ENCODE peak calls at places on chromosomes 13 and 19, in five cellular contexts. Y, J, X, K and B are unnamed samples.
A peak's percentile ranks its signal among the peaks of the same experiment; 100 is the strongest.

GRCh38 chr19:1760020-1760419 is 6.7 kb downstream of the ONECUT3 start:
- DNase-seq in Y (no peak), J (no peak), X (no peak), K (no peak), B (no peak)

GRCh38 chr13:50080856-50081105 is 65.5 kb downstream of the KCNRG start:
- DNase-seq in Y (no peak), J (no peak), X (no peak), K (no peak), B (no peak)

GRCh38 chr19:34218818-34219164 is 35.6 kb upstream of the GARRE1 start:
- DNase-seq in Y (no peak), J (no peak), X (no peak), K (no peak), B (no peak)

GRCh38 chr19:35206379-35206778 is 22.2 kb downstream of the FAM187B start:
- DNase-seq in Y (no peak), J (no peak), X (no peak), K (peak; percentile 36), B (no peak)

GRCh38 chr13:74747186-74747955 is 613.2 kb upstream of the KLF12 start:
- DNase-seq in Y (no peak), J (no peak), X (no peak), K (no peak), B (no peak)

GRCh38 chr19:35069706-35070105 is 28.2 kb downstream of the HPN start:
- DNase-seq in Y (no peak), J (no peak), X (no peak), K (no peak), B (no peak)

GRCh38 chr19:36837525-36837901 is 674 bp downstream of the ZNF790 start:
- DNase-seq in Y (no peak), J (no peak), X (no peak), K (no peak), B (no peak)

GRCh38 chr13:114096811-114097503 is 35.5 kb downstream of the RASA3 start:
- DNase-seq in Y (no peak), J (no peak), X (peak; percentile 37), K (peak; percentile 1), B (no peak)

GRCh38 chr13:108961542-108962125 is 332.2 kb downstream of the MYO16 start:
- DNase-seq in Y (peak; percentile 25), J (no peak), X (no peak), K (no peak), B (no peak)

GRCh38 chr13:99311137-99311536 is 3.9 kb upstream of the GPR183 start:
- DNase-seq in Y (no peak), J (no peak), X (no peak), K (peak; percentile 50), B (no peak)

GRCh38 chr19:35755160-35755549 is 1.7 kb downstream of the HSPB6 start:
- DNase-seq in Y (no peak), J (no peak), X (no peak), K (no peak), B (no peak)

GRCh38 chr13:30976041-30976440 is 43.6 kb downstream of the TEX26 start:
- DNase-seq in Y (no peak), J (no peak), X (no peak), K (no peak), B (no peak)

GRCh38 chr13:73717632-73718031 is 416.6 kb downstream of the KLF12 start:
- DNase-seq in Y (no peak), J (no peak), X (no peak), K (no peak), B (no peak)

GRCh38 chr19:1469936-1470863 is 8.8 kb downstream of the C19orf25 start:
- DNase-seq in Y (no peak), J (peak; percentile 65), X (no peak), K (peak; percentile 75), B (no peak)

GRCh38 chr19:30338878-30339623 is 33.1 kb upstream of the ZNF536 start:
- DNase-seq in Y (no peak), J (no peak), X (peak; percentile 21), K (no peak), B (no peak)

GRCh38 chr13:80168089-80168850 is 172.7 kb downstream of the SPRY2 start:
- DNase-seq in Y (peak; percentile 13), J (no peak), X (no peak), K (no peak), B (no peak)

GRCh38 chr13:110651726-110652230 is 36.4 kb downstream of the NAXD start:
- DNase-seq in Y (no peak), J (no peak), X (no peak), K (no peak), B (no peak)

GRCh38 chr13:30713133-30713532 is 22.2 kb upstream of the ALOX5AP start:
- DNase-seq in Y (no peak), J (no peak), X (no peak), K (no peak), B (no peak)

GRCh38 chr19:17023805-17024204 is 2.8 kb downstream of the CPAMD8 start:
- DNase-seq in Y (no peak), J (no peak), X (no peak), K (no peak), B (no peak)

GRCh38 chr19:16889429-16889882 is 657 bp downstream of the F2RL3 start:
- DNase-seq in Y (no peak), J (no peak), X (no peak), K (no peak), B (no peak)